ENCODE peak calls at places on chromosomes 4 and X, in six cellular contexts. W is K562, N is GM12878, B is A549, V is NB4, T is HepG2. S is an unnamed sample.

GRCh38 chr4:19958849-19959248 is 292.9 kb upstream of the SLIT2 start:
- DNase-seq in B (no peak), W (no peak), N (no peak), T (no peak), V (no peak), S (no peak)

GRCh38 chr4:118284169-118284568 is 68.6 kb downstream of the PRSS12 start:
- DNase-seq in W (peak), N (no peak), V (peak), B (no peak), T (no peak), S (no peak)

GRCh38 chr4:159047478-159048165 is 55.3 kb upstream of the RAPGEF2 start:
- DNase-seq in B (peak), T (peak), V (no peak), N (no peak), W (peak), S (peak)

GRCh38 chr4:7792616-7793015 is 147.0 kb downstream of the AFAP1 start:
- DNase-seq in W (no peak), V (no peak), N (no peak), B (no peak), T (no peak), S (peak)

GRCh38 chrX:79159800-79160199 is 15.3 kb downstream of the GPR174 start:
- DNase-seq in V (no peak), N (no peak), W (no peak), T (no peak), B (no peak), S (no peak)

GRCh38 chrX:136321532-136321931 is 20.8 kb downstream of the ADGRG4 start:
- DNase-seq in V (no peak), W (no peak), T (no peak), B (no peak), N (no peak), S (no peak)

GRCh38 chr4:165927366-165927765 is 54.3 kb downstream of the TLL1 start:
- DNase-seq in N (no peak), B (no peak), W (no peak), V (no peak), T (no peak), S (no peak)

GRCh38 chr4:40916880-40917279 is 167.1 kb downstream of the NSUN7 start:
- DNase-seq in N (no peak), W (peak), B (peak), V (peak), T (peak), S (peak)

GRCh38 chr4:118059397-118059796 is 25.1 kb downstream of the NDST3 start:
- DNase-seq in T (no peak), B (no peak), V (no peak), N (no peak), W (no peak), S (no peak)

GRCh38 chr4:825969-826330 is at the start of gene CPLX1:
- DNase-seq in W (peak), V (no peak), B (no peak), N (no peak), T (no peak), S (no peak)

DNA sequence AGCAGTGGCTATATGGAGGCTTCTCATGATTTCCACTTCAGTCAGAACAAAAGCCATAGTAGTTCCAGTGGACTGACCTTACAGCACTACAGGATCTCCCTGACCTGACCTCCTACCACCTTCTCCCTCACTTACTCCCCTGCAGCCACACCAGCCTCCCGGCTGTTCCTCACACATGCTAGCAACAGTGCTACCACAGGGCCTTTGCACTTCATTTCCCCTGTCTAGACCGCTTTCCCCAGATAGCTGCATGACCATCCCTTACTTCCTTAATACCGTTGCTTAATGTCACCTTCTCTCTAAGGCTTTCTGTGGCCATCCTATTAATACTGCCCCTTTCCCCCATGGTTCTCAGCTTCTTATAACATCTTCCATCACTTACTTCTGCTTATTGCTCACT is 13.1 kb downstream of the GPKOW start:
- DNase-seq in V (no peak), B (no peak), T (no peak), N (no peak), W (no peak), S (no peak)
- TF ChIP-seq MYC in V (no peak), B (no peak), T (no peak), N (no peak), W (no peak), S (no peak)

GRCh38 chr4:121554377-121554776 is 142.4 kb downstream of the ANXA5 start:
- DNase-seq in V (no peak), N (no peak), T (no peak), B (no peak), W (no peak), S (no peak)

GRCh38 chr4:121555315-121556107 is 141.3 kb downstream of the ANXA5 start:
- DNase-seq in T (no peak), W (no peak), B (no peak), N (no peak), V (no peak), S (no peak)

GRCh38 chr4:121551881-121552280 is 144.9 kb downstream of the ANXA5 start:
- DNase-seq in T (peak), V (no peak), N (no peak), W (no peak), B (no peak), S (peak)

GRCh38 chr4:121551271-121551670 is 145.5 kb downstream of the ANXA5 start:
- DNase-seq in B (no peak), N (no peak), T (no peak), W (no peak), V (no peak), S (no peak)
- TF ChIP-seq MYC in B (no peak), N (no peak), T (no peak), W (no peak), V (no peak), S (no peak)

DNA sequence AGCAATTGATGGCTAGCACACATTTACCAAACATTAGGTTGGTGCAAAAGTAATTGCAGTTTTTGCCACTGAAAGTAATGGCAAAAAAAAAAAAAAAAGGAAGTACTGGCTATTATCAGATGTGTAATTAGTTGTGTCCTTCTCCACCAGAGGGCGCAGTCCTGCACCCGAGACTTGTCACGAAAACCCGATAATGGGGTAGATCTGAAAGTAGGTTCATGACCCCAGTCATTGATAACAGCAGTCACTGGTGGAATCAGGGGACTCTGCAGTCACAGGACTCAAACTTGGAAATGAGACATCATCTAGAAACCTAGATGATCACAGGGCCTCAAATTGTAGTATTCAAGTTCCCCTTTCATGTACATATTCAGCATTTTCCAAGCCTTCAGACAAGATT is 13.1 kb upstream of the ACOT9 start:
- DNase-seq in W (peak), N (peak), T (peak), V (peak), B (peak), S (peak)
- TF ChIP-seq MYC in W (no peak), N (no peak), T (no peak), V (no peak), B (no peak), S (no peak)

DNA sequence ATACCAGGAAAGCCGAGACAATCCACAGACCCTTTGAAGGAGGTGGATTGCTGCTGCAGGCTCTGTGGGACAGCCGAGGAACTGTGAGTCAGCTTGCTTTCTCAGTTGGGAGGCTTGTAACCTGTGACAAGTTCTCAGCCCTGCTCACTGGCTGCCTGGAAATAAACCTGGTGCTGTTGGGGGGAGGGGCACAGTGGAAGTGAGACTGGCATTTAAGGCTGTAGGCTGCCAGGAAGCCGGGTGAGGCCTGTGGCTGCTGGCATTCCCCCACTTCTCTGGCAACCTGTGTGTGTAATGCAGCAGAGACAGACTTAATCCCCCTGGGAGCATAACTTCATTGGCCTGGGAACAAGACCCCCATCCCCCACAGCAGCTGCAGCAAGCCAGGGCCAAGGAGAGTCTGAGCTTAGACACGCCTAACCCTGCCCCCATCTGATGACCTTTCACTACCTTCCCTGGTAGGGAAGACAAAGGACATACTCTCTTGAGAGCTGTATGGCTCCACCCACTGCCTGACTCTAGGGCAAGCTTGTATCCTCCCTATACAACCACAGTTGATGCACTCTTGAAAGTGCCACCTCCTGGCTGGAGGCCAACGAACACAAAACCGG is 64.1 kb downstream of the ALPK1 start:
- DNase-seq in B (no peak), T (peak), V (peak), W (no peak), N (peak), S (no peak)
- TF ChIP-seq MYC in B (no peak), T (no peak), V (no peak), W (no peak), N (no peak), S (no peak)

GRCh38 chr4:176323511-176324160 is 3.9 kb downstream of the SPCS3 start:
- DNase-seq in W (no peak), V (no peak), N (no peak), T (no peak), B (no peak), S (no peak)
- TF ChIP-seq MYC in W (no peak), V (no peak), N (no peak), T (no peak), B (no peak), S (no peak)

S was measured in endothelial cell of umbilical vein.